ENCODE peak calls at places on chromosomes 2 and 18, in seven cellular contexts. E is MG63, P is NAMALWA, R is cerebellar cortex, F is foreskin fibroblast, B is mesendoderm, M is IMR-90. I is an unnamed sample.

GRCh38 chr2:28445448-28446258 is 50.2 kb upstream of the PLB1 start:
- DNase-seq in E (peak), P (no peak), R (no peak), F (peak), B (peak), M (peak), I (peak)

GRCh38 chr18:11728247-11728646 is 39.2 kb downstream of the GNAL start:
- DNase-seq in E (no peak), P (peak), R (peak), F (peak), B (peak), M (no peak), I (no peak)

GRCh38 chr2:226478121-226478809 is 321.4 kb downstream of the IRS1 start:
- DNase-seq in E (peak), P (no peak), R (peak), F (peak), B (peak), M (peak), I (no peak)

GRCh38 chr18:11888726-11889125 is 19.4 kb downstream of the MPPE1 start:
- DNase-seq in E (no peak), P (no peak), R (no peak), F (no peak), B (no peak), M (no peak), I (no peak)

GRCh38 chr2:105671156-105671555 is 73.6 kb upstream of the NCK2 start:
- DNase-seq in E (peak), P (no peak), R (peak), F (peak), B (no peak), M (peak), I (no peak)

GRCh38 chr2:83016343-83017110 is 1442.6 kb downstream of the SUCLG1 start:
- DNase-seq in E (no peak), P (no peak), R (no peak), F (no peak), B (peak), M (no peak), I (no peak)

GRCh38 chr2:235394278-235394828 is 99.5 kb upstream of the AGAP1 start:
- DNase-seq in E (no peak), P (no peak), R (no peak), F (peak), B (peak), M (peak), I (peak)

GRCh38 chr2:111194835-111195621 is 74.3 kb downstream of the BCL2L11 start:
- DNase-seq in E (no peak), P (peak), R (no peak), F (peak), B (peak), M (no peak), I (no peak)

GRCh38 chr18:79552140-79552631 is 127.4 kb upstream of the CTDP1 start:
- DNase-seq in E (no peak), P (no peak), R (no peak), F (no peak), B (no peak), M (no peak), I (no peak)

GRCh38 chr2:197207106-197207505 is 103.5 kb downstream of the ANKRD44 start:
- DNase-seq in E (no peak), P (no peak), R (no peak), F (peak), B (no peak), M (no peak), I (no peak)

GRCh38 chr2:70981866-70982810 is 3.7 kb downstream of the ANKRD53 start:
- DNase-seq in E (no peak), P (no peak), R (no peak), F (no peak), B (no peak), M (no peak), I (no peak)

GRCh38 chr2:28161466-28161865 is 231.2 kb upstream of the FOSL2 start:
- DNase-seq in E (peak), P (no peak), R (no peak), F (peak), B (no peak), M (no peak), I (no peak)

GRCh38 chr2:238370482-238371372 is 50.4 kb downstream of the TRAF3IP1 start:
- DNase-seq in E (peak), P (peak), R (peak), F (peak), B (peak), M (peak), I (peak)

GRCh38 chr2:70765507-70765906 is 2.5 kb downstream of the ADD2 start:
- DNase-seq in E (no peak), P (no peak), R (no peak), F (no peak), B (no peak), M (no peak), I (no peak)

GRCh38 chr2:69567157-69567908 is 76.2 kb downstream of the AAK1 start:
- DNase-seq in E (peak), P (no peak), R (no peak), F (peak), B (no peak), M (peak), I (no peak)

GRCh38 chr18:50747849-50748242 is 72.0 kb downstream of the MRO start:
- DNase-seq in E (no peak), P (no peak), R (no peak), F (no peak), B (no peak), M (no peak), I (no peak)

GRCh38 chr2:172101707-172102158 is 967 bp downstream of the DLX2 start:
- DNase-seq in E (no peak), P (no peak), R (peak), F (no peak), B (peak), M (no peak), I (no peak)

I was measured in Panc1.